ENCODE peak calls at places on chromosomes 2 and 18, in six cellular contexts. M is fibroblast of lung, A is neuronal stem cell, T is PC-3, O is K562, I is GM23338. K is an unnamed sample.

GRCh38 chr18:37671119-37671518 is 105.5 kb upstream of the CELF4 start:
- DNase-seq in T (no peak), A (no peak), M (no peak), I (no peak), O (no peak), K (no peak)

GRCh38 chr18:302097-302496 is 34.2 kb upstream of the THOC1 start:
- DNase-seq in T (no peak), I (no peak), O (no peak), A (no peak), M (no peak), K (no peak)

GRCh38 chr2:231883468-231883881 is 42.7 kb downstream of the NPPC start:
- DNase-seq in A (no peak), M (peak), O (no peak), T (no peak), I (no peak), K (peak)

GRCh38 chr2:138023298-138023697 is 59.0 kb downstream of the HNMT start:
- DNase-seq in A (no peak), T (no peak), M (peak), O (no peak), I (no peak), K (no peak)

GRCh38 chr2:88903744-88904353 is 212.4 kb downstream of the RPIA start:
- DNase-seq in T (peak), M (peak), A (peak), I (peak), O (peak), K (no peak)

GRCh38 chr2:171706152-171706803 is 19.0 kb downstream of the DYNC1I2 start:
- DNase-seq in A (no peak), T (peak), I (no peak), O (peak), M (no peak), K (peak)

GRCh38 chr2:173574713-173575112 is 220.0 kb downstream of the CDCA7 start:
- DNase-seq in O (no peak), I (no peak), A (no peak), T (peak), M (peak), K (no peak)

GRCh38 chr2:10135296-10136089 is 13.0 kb downstream of the RRM2 start:
- DNase-seq in O (peak), T (peak), M (peak), I (no peak), A (no peak), K (no peak)

GRCh38 chr2:20141056-20141762 is 83.7 kb downstream of the SDC1 start:
- DNase-seq in A (no peak), T (peak), M (peak), I (no peak), O (peak), K (peak)

GRCh38 chr2:153077311-153077710 is 358.9 kb downstream of the ARL6IP6 start:
- DNase-seq in A (no peak), T (peak), M (no peak), O (no peak), I (no peak), K (no peak)

GRCh38 chr2:219536967-219537366 is 6.6 kb downstream of the CHPF start:
- DNase-seq in T (no peak), O (no peak), I (no peak), A (no peak), M (no peak), K (no peak)

GRCh38 chr2:215364157-215365155 is 52.6 kb downstream of the ATIC start:
- DNase-seq in M (peak), A (no peak), T (no peak), I (no peak), O (no peak), K (no peak)
- H3K4me2 ChIP-seq in M (no peak), A (no peak), T (no peak), I (no peak), O (no peak), K (no peak)

GRCh38 chr2:96970910-96971309 is 15.5 kb downstream of the FAM178B start:
- DNase-seq in I (no peak), T (no peak), A (no peak), O (no peak), M (no peak), K (no peak)

GRCh38 chr2:96967964-96968363 is 18.4 kb downstream of the FAM178B start:
- DNase-seq in T (no peak), I (no peak), A (no peak), M (no peak), O (no peak), K (no peak)

GRCh38 chr2:96971926-96972444 is 14.4 kb downstream of the FAM178B start:
- DNase-seq in I (no peak), T (no peak), O (no peak), M (no peak), A (no peak), K (no peak)

GRCh38 chr2:96969321-96969720 is 17.1 kb downstream of the FAM178B start:
- DNase-seq in T (no peak), A (no peak), O (no peak), M (no peak), I (no peak), K (no peak)

GRCh38 chr2:96970248-96970875 is 16.0 kb downstream of the FAM178B start:
- DNase-seq in M (no peak), I (no peak), T (no peak), A (no peak), O (no peak), K (no peak)
- H3K4me2 ChIP-seq in M (no peak), I (no peak), T (no peak), A (no peak), O (no peak), K (no peak)

GRCh38 chr18:24470805-24471204 is 10.4 kb downstream of the HRH4 start:
- DNase-seq in A (no peak), I (no peak), O (no peak), M (no peak), T (no peak), K (no peak)

GRCh38 chr18:24479371-24479770 is 18.9 kb downstream of the HRH4 start:
- DNase-seq in A (no peak), M (no peak), I (no peak), O (no peak), T (no peak), K (no peak)

GRCh38 chr18:24470022-24470618 is 9.7 kb downstream of the HRH4 start:
- DNase-seq in I (no peak), M (no peak), A (no peak), O (no peak), T (no peak), K (no peak)

DNA sequence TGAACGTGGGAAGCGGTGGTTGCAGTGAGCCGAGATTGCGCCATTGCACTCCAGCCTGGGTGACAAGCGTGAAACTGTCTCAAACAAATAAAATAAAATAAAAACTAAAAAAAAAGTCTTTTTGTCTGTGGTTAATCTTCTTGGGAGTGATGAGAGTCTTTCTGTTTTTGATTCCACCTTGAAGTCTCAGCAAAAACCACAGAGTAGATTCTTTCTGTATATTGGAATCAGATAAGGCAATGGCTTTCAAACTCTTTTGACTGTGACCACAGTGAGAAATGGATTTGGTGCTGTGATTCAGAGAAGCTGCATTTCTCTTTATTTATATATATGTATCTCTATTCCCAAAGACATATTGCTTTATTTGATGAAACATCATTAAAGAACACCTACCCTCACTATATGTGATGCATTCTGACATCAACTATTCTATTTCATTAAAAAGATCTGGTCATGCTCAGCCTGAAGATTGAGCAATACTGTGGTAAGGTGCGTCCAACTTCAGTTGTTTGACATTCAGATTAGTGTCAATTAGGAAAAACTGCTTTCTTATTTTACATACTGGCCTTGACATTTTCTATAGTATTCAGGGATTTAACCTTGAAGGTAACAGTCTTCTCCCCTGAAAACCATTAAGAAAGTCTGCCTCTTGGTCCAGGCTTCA is 15.6 kb downstream of the HRH4 start:
- DNase-seq in A (no peak), M (no peak), I (no peak), T (no peak), O (no peak), K (no peak)
- H3K4me2 ChIP-seq in A (no peak), M (no peak), I (no peak), T (no peak), O (no peak), K (no peak)

GRCh38 chr2:673615-674318 is 3.4 kb downstream of the TMEM18 start:
- DNase-seq in M (peak), O (no peak), I (no peak), A (no peak), T (peak), K (no peak)
- H3K4me2 ChIP-seq in M (peak), O (no peak), I (no peak), A (no peak), T (peak), K (no peak)

GRCh38 chr2:63053889-63054725 is 3.5 kb downstream of the OTX1 start:
- DNase-seq in O (no peak), T (no peak), I (peak), A (peak), M (no peak), K (peak)
- H3K4me2 ChIP-seq in O (no peak), T (no peak), I (peak), A (peak), M (peak), K (peak)